ENCODE peak calls at places on chromosomes 7 and 10, in seven cellular contexts. O, Q, C, N, F, T and D are unnamed samples.

GRCh38 chr10:122510326-122510725 is 49.0 kb downstream of the HTRA1 start:
- DNase-seq in O (peak), Q (no peak), C (peak), N (no peak), F (no peak), T (no peak), D (no peak)

GRCh38 chr7:131189488-131189887 is 138.2 kb upstream of the MKLN1 start:
- DNase-seq in O (no peak), Q (no peak), C (no peak), N (no peak), F (no peak), T (no peak), D (no peak)

GRCh38 chr10:14801693-14802092 is 27.0 kb upstream of the FAM107B start:
- DNase-seq in O (no peak), Q (no peak), C (no peak), N (no peak), F (no peak), T (no peak), D (no peak)

GRCh38 chr7:151428393-151429231 is 11.3 kb downstream of the CRYGN start:
- DNase-seq in O (peak), Q (no peak), C (no peak), N (peak), F (no peak), T (no peak), D (no peak)

GRCh38 chr10:28367865-28368541 is 65.1 kb upstream of the MPP7 start:
- DNase-seq in O (no peak), Q (no peak), C (no peak), N (no peak), F (no peak), T (peak), D (peak)

GRCh38 chr7:371119-371778 is 81.3 kb downstream of the FOXL3 start:
- DNase-seq in O (no peak), Q (no peak), C (no peak), N (no peak), F (no peak), T (peak), D (no peak)

GRCh38 chr10:133422223-133422820 is 2.1 kb downstream of the SPRN start:
- DNase-seq in O (no peak), Q (no peak), C (no peak), N (no peak), F (no peak), T (no peak), D (no peak)

GRCh38 chr7:142243823-142244222 is 14.0 kb downstream of the PRSS58 start:
- DNase-seq in O (no peak), Q (no peak), C (no peak), N (no peak), F (no peak), T (no peak), D (no peak)

GRCh38 chr10:11035318-11035920 is 17.7 kb downstream of the CELF2 start:
- DNase-seq in O (peak), Q (no peak), C (no peak), N (no peak), F (no peak), T (peak), D (no peak)

GRCh38 chr7:102891693-102892261 is 21.0 kb upstream of the LRRC17 start:
- DNase-seq in O (peak), Q (no peak), C (peak), N (no peak), F (no peak), T (peak), D (no peak)

GRCh38 chr7:96679886-96680285 is 29.8 kb downstream of the SEM1 start:
- DNase-seq in O (no peak), Q (no peak), C (no peak), N (no peak), F (no peak), T (no peak), D (no peak)

DNA sequence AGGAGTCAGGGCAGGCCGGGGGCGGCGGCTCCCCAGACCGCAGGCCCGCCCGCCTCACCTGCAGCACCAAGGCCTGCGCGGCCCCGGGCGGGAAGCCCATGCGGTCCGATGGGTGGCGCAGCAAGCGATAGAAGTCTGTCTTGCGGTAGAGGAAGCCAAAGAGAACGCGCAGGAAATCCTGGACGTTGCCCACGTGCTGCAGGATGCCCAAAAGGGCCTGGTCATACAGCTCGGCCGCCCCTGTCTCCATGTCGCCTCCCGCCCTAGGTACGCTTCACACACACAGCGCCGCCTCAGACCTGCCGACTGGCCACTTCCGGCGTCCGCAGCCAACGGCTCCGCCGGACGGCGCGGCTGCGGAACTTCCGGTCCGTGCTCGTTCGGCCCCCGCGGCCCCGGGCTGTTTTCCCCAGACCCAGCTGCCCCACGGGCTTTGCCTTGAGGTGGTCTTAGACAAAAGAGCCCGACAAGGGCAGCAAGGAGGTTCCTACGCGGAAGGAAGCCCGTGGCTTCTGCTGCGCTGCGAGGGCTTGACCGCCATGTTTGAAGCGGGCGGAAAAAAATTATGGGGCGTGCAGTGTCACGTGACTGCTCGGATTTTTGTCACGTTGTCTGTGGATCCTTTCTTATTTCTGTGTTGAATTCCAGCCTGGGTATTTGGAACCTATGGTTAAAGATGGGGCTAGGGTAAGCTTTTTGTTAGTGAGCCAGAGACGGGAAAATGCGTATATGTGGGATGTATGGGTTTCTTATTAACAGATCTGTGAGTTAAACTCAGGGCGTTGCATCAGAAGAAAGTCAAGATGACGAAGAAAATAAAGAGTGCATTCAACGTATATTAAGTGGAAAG is at the start of gene NUDCD3:
- DNase-seq in O (peak), Q (peak), C (peak), N (peak), F (peak), T (peak), D (peak)
- TF ChIP-seq POLR2AphosphoS5 in O (peak), Q (peak), C (peak), N (no peak), F (peak), T (peak), D (peak)

DNA sequence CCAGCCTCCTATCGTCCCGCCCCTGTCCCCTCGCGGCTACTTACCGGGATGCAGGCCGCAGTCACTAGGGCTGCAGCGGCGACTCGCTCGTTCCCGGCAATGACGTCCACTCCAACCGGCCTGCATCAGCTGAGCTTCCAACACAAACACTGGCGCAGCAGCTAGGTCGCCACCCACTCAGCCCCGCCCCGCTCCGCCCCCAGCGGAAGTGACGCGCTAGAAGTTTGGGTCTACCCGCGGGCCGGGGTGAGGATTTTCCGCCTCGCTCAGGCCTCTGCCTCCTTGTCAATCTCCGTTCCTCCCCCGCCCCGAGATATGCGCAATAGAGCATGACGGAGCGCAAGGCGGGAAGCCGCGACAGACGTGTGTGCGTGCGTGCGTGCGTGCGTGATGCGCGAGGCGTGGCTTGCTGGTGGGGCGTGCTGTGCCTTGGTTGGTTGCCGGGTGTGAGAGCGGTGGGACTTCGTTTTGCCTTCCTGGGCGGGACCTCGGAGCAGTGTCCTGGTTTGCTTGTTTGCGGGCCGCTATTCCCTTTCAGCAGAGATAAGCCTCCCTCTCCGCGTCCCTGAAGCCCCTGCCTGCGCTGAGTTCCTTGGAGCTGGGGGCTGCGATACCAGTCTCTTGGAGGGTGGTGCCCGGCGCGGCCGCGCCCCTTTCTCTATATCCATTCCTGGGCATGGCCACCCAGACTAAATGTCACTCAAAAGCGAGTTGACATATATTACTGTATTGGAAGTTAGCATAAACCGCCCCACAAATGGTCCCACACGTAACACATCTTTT is at the start of gene PNPLA8:
- DNase-seq in O (peak), Q (peak), C (peak), N (peak), F (peak), T (peak), D (peak)
- TF ChIP-seq POLR2A in O (peak), Q (peak), C (peak), N (peak), F (peak), T (peak), D (peak)

GRCh38 chr10:119872860-119873671 is 423 bp upstream of the MCMBP start:
- DNase-seq in O (peak), Q (peak), C (peak), N (peak), F (peak), T (peak), D (peak)
- TF ChIP-seq POLR2AphosphoS5 in O (peak), Q (peak), C (peak), N (no peak), F (no peak), T (no peak), D (no peak)

DNA sequence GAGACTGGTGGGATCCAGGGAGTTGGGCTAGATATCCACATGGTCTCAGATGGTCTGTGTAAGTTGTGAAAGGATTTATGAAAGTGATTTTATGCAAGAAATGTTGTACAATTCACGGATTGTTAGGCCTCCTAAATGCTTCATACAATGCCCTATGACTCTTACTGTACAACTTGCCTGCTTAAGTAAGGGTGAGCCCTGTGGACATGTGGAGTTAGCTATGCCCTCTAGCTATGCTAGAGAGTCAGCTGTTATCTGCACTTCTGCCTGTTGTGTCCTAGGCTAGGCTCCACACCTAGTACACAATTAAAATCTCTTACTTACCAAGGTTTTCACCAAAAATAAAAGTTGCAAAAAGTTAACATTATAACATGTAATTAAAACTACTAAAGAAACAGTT is 1.7 kb upstream of the CFAP43 start:
- DNase-seq in O (no peak), Q (no peak), C (no peak), N (no peak), F (no peak), T (no peak), D (no peak)
- TF ChIP-seq POLR2A in O (no peak), Q (no peak), C (no peak), N (no peak), F (no peak), T (no peak), D (no peak)

GRCh38 chr10:30493609-30494530 is 59.9 kb downstream of the MAP3K8 start:
- DNase-seq in O (no peak), Q (no peak), C (no peak), N (peak), F (no peak), T (peak), D (no peak)
- TF ChIP-seq POLR2AphosphoS5 in O (no peak), Q (no peak), C (no peak), N (no peak), F (no peak), T (no peak), D (no peak)

GRCh38 chr7:4742051-4742573 is 33.3 kb upstream of the AP5Z1 start:
- DNase-seq in O (peak), Q (no peak), C (no peak), N (no peak), F (no peak), T (peak), D (no peak)

GRCh38 chr7:4740796-4741195 is 34.6 kb upstream of the AP5Z1 start:
- DNase-seq in O (no peak), Q (no peak), C (no peak), N (no peak), F (no peak), T (no peak), D (no peak)

GRCh38 chr7:4738711-4739527 is 36.5 kb upstream of the AP5Z1 start:
- DNase-seq in O (no peak), Q (peak), C (no peak), N (no peak), F (no peak), T (no peak), D (no peak)

GRCh38 chr7:4737300-4737699 is 38.1 kb upstream of the AP5Z1 start:
- DNase-seq in O (no peak), Q (no peak), C (no peak), N (no peak), F (no peak), T (no peak), D (no peak)

GRCh38 chr7:4739528-4739992 is 35.9 kb upstream of the AP5Z1 start:
- DNase-seq in O (no peak), Q (no peak), C (no peak), N (no peak), F (no peak), T (no peak), D (no peak)
- TF ChIP-seq POLR2A in O (no peak), Q (no peak), C (no peak), N (no peak), F (no peak), T (no peak), D (no peak)

DNA sequence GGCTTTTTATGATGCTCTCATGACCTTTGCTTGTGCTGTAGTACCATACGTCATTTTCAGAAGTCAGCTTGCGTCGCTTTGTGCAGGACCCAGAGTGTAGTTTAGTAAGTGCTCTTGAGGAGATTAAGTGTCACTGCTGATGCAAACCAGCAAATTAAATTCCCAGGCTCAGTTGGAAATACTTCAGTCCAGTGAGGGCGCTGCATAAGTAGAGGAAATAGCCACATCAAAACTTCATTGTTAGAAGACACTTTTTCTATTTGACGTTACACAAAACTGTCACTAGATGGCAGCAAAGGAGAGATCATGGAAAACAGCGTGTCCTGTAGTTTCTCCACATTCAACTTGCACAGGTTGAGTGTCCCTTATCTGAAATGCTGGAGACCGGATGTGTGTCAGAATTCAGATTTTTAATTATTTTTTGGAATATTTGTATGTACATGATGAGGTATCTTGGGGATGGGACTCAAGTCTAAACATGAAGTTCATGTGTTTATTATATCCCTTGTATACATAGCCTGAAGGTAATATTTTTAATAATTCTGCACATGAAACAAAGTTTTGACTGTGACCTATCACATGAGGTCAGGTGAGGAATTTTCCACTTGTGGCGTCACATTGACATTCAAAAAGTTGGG is 7.9 kb downstream of the ZNF22 start:
- DNase-seq in O (no peak), Q (peak), C (peak), N (no peak), F (no peak), T (no peak), D (no peak)
- TF ChIP-seq POLR2AphosphoS5 in O (no peak), Q (no peak), C (peak), N (no peak), F (peak), T (no peak), D (no peak)

DNA sequence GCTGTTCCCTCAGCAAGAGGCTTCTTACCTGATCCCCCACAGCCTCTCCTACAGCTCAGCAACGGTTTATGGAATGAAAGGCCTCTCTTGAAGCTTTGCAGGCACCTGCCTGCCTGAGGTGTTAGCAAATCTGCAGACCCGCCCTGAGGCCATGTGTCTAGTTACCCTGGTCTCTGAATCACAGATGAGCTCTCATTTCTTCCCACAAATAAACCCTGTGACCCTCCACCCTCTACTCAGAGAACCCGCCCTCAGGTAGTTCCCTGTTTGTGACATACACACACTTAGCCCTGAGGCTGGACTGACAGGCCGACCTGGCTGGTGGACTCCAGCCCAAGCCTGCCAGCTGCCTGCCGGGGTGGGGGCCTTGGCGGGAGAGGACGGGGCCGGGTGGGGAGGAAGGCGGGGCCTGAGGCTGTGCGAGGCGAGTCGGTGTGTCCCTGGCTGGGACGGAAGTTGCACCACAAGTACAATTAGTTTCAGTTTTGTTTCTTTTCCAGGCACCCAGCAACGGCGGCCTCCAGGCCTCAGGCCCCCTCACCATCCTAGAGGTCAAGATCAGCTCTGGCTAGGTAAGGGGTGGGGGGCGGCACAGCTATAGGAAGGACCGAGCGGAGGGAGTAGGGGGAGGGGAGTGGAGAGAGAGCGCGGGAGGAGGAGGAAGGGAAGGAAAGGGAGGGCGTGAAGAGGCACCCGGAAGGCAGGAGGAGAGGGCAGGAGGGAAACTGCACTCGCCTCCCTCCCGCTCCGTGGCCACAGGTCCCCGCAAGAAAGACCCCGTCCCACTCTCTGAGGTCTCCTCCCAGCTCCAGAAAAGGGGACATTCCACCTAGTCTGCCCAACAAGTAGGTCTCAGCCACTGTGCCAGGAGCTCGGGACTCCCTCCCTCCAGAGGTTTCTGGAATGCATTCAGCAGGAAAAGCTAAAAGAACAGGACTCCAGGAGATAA is at the start of gene TRIM56:
- DNase-seq in O (peak), Q (peak), C (peak), N (peak), F (peak), T (peak), D (peak)
- TF ChIP-seq POLR2A in O (peak), Q (no peak), C (peak), N (peak), F (peak), T (peak), D (peak)